ENCODE peak calls at places on chromosomes 5 and 9, in five cellular contexts. I, F, H, U and B are unnamed samples.

GRCh38 chr9:78668148-78668825 is 371.4 kb downstream of the PSAT1 start:
- DNase-seq in I (no peak), F (no peak), H (no peak), U (no peak), B (no peak)

GRCh38 chr5:81767097-81767496 is 16.2 kb upstream of the SSBP2 start:
- DNase-seq in I (no peak), F (no peak), H (no peak), U (no peak), B (no peak)

GRCh38 chr9:101119206-101119819 is 90.8 kb downstream of the PLPPR1 start:
- DNase-seq in I (no peak), F (peak), H (peak), U (no peak), B (peak)

GRCh38 chr9:77953590-77953989 is 78.0 kb downstream of the GNAQ start:
- DNase-seq in I (no peak), F (no peak), H (no peak), U (no peak), B (no peak)

GRCh38 chr5:138869038-138869437 is 6.1 kb downstream of the LRRTM2 start:
- DNase-seq in I (no peak), F (no peak), H (no peak), U (no peak), B (no peak)

GRCh38 chr5:446864-447263 is 3.9 kb downstream of the EXOC3 start:
- DNase-seq in I (peak), F (peak), H (no peak), U (peak), B (peak)

GRCh38 chr5:177479774-177480173 is 6.3 kb upstream of the DBN1 start:
- DNase-seq in I (no peak), F (no peak), H (no peak), U (no peak), B (peak)

GRCh38 chr5:179795049-179795862 is 1.5 kb downstream of the LTC4S start:
- DNase-seq in I (peak), F (no peak), H (peak), U (no peak), B (peak)

GRCh38 chr5:77192444-77193050 is 17.9 kb upstream of the PDE8B start:
- DNase-seq in I (no peak), F (no peak), H (no peak), U (no peak), B (no peak)

GRCh38 chr9:113719919-113720318 is 156.2 kb upstream of the ZNF618 start:
- DNase-seq in I (no peak), F (no peak), H (no peak), U (no peak), B (no peak)

GRCh38 chr5:179251276-179251969 is 93.8 kb downstream of the ADAMTS2 start:
- DNase-seq in I (peak), F (no peak), H (no peak), U (peak), B (no peak)

GRCh38 chr9:126126807-126127206 is 199.8 kb upstream of the MVB12B start:
- DNase-seq in I (no peak), F (peak), H (peak), U (no peak), B (no peak)